ENCODE peak calls at places on chromosomes 4 and X, in ten cellular contexts. C is NCI-H1092 treated with DMSO at 0.1 percent for 48 hours, E is cardiac muscle cell, K is kidney tubule cell, X is NCI-H1048, F is GDM1, R is substantia nigra, T is NCI-H1436 treated with DMSO at 0.1 percent for 48 hours, O is NCI-H2081, L is head of caudate nucleus. N is an unnamed sample.

GRCh38 chr4:1384675-1385372 is 21.4 kb downstream of the NKX1-1 start:
- DNase-seq in E (no peak), K (no peak), R (no peak), O (no peak), L (no peak), C (no peak), X (no peak), T (no peak), F (no peak), N (peak; percentile 22)

GRCh38 chr4:147899512-147899911 is 167.6 kb downstream of the ARHGAP10 start:
- DNase-seq in X (no peak), R (no peak), O (no peak), E (peak; percentile 56), T (no peak), F (no peak), K (no peak), L (no peak), C (no peak), N (no peak)

GRCh38 chrX:23373129-23373804 is 38.6 kb downstream of the PTCHD1 start:
- DNase-seq in T (no peak), K (peak; percentile 91), E (peak; percentile 69), F (no peak), R (no peak), X (no peak), C (no peak), L (no peak), O (no peak), N (no peak)

GRCh38 chr4:79281577-79282359 is 44.1 kb downstream of the NAA11 start:
- DNase-seq in C (no peak), K (peak; percentile 9), T (peak; percentile 45), L (no peak), X (no peak), F (no peak), E (no peak), O (no peak), R (no peak), N (no peak)

GRCh38 chrX:73850124-73851013 is 287.4 kb downstream of the CHIC1 start:
- DNase-seq in F (no peak), O (peak; percentile 27), X (no peak), K (peak; percentile 59), E (peak; percentile 34), R (no peak), T (no peak), L (no peak), C (no peak), N (no peak)

GRCh38 chr4:6538111-6538510 is 36.9 kb upstream of the MAN2B2 start:
- DNase-seq in L (no peak), T (no peak), F (no peak), K (no peak), E (no peak), R (no peak), O (no peak), C (no peak), X (no peak), N (no peak)

GRCh38 chrX:30530591-30530990 is 47.0 kb downstream of the TASL start:
- DNase-seq in R (no peak), C (no peak), X (no peak), E (peak; percentile 43), L (no peak), F (no peak), O (no peak), K (peak; percentile 61), T (no peak), N (no peak)

GRCh38 chr4:84964995-84965557 is 1.4 kb downstream of the WDFY3 start:
- DNase-seq in E (no peak), R (no peak), F (no peak), O (no peak), C (no peak), T (no peak), X (no peak), L (no peak), K (no peak), N (no peak)

GRCh38 chr4:1321486-1321885 is 25.5 kb upstream of the UVSSA start:
- DNase-seq in E (no peak), R (no peak), O (no peak), X (no peak), T (no peak), L (no peak), K (no peak), F (no peak), C (no peak), N (no peak)

GRCh38 chr4:8727546-8728510 is 135.3 kb downstream of the CPZ start:
- DNase-seq in K (no peak), C (no peak), R (no peak), E (no peak), F (no peak), T (no peak), O (no peak), X (no peak), L (no peak), N (peak; percentile 40)

GRCh38 chr4:122764071-122764807 is 31.7 kb downstream of the BBS12 start:
- DNase-seq in F (no peak), T (no peak), X (no peak), L (no peak), R (no peak), O (no peak), K (peak; percentile 46), E (peak; percentile 37), C (no peak), N (no peak)

GRCh38 chrX:37454537-37455285 is 105.5 kb downstream of the PRRG1 start:
- DNase-seq in X (no peak), E (peak; percentile 37), R (no peak), O (no peak), F (no peak), T (no peak), L (no peak), K (peak; percentile 92), C (no peak), N (no peak)

GRCh38 chr4:31237242-31237641 is 517.1 kb downstream of the PCDH7 start:
- DNase-seq in T (no peak), F (no peak), C (no peak), X (no peak), O (no peak), R (no peak), L (no peak), E (no peak), K (no peak), N (no peak)

GRCh38 chr4:122718265-122718664 is 14.2 kb upstream of the BBS12 start:
- DNase-seq in F (no peak), K (no peak), C (no peak), R (no peak), T (no peak), E (no peak), L (no peak), O (no peak), X (no peak), N (no peak)

GRCh38 chr4:68962868-68963267 is 11.3 kb upstream of the UGT2A3 start:
- DNase-seq in O (no peak), T (no peak), K (peak; percentile 14), C (no peak), X (no peak), E (no peak), F (no peak), L (no peak), R (no peak), N (no peak)

GRCh38 chr4:87258677-87259076 is 38.3 kb upstream of the KLHL8 start:
- DNase-seq in R (no peak), T (no peak), C (no peak), E (no peak), F (no peak), O (no peak), X (no peak), K (no peak), L (no peak), N (no peak)

GRCh38 chr4:168662297-168662985 is 165.6 kb downstream of the PALLD start:
- DNase-seq in L (no peak), R (no peak), T (no peak), C (no peak), X (no peak), E (no peak), K (no peak), F (no peak), O (no peak), N (no peak)

GRCh38 chr4:94446386-94446785 is 5.4 kb upstream of the PDLIM5 start:
- DNase-seq in X (no peak), L (no peak), O (no peak), F (no peak), R (no peak), C (no peak), T (no peak), K (no peak), E (peak; percentile 91), N (no peak)